ENCODE peak calls at places on chromosomes 7 and 10, in nine cellular contexts. One of them, this sample, is unnamed.

GRCh38 chr10:103493362-103493871 is at the start of gene NEURL1:
- DNase-seq in Calu3: no peak
- DNase-seq in left ventricle myocardium inferior: no peak
- DNase-seq in HFF-Myc: no peak
- DNase-seq in ascending aorta: no peak
- DNase-seq in fibroblast of the aortic adventitia: no peak
- DNase-seq in frontal cortex: peak; percentile 45
- DNase-seq in C1 segment of cervical spinal cord: no peak
- DNase-seq in cardiac muscle cell: peak; percentile 51
- DNase-seq in this sample: no peak

GRCh38 chr10:102347236-102347828 is 48.2 kb upstream of the NFKB2 start:
- DNase-seq in Calu3: peak; percentile 48
- DNase-seq in left ventricle myocardium inferior: peak; percentile 20
- DNase-seq in HFF-Myc: no peak
- DNase-seq in ascending aorta: no peak
- DNase-seq in fibroblast of the aortic adventitia: peak; percentile 57
- DNase-seq in frontal cortex: no peak
- DNase-seq in C1 segment of cervical spinal cord: no peak
- DNase-seq in cardiac muscle cell: peak; percentile 80
- DNase-seq in this sample: peak; percentile 42

GRCh38 chr10:102850025-102850518 is 4.0 kb upstream of the BORCS7 start:
- DNase-seq in Calu3: no peak
- DNase-seq in left ventricle myocardium inferior: no peak
- DNase-seq in HFF-Myc: no peak
- DNase-seq in ascending aorta: no peak
- DNase-seq in fibroblast of the aortic adventitia: no peak
- DNase-seq in frontal cortex: no peak
- DNase-seq in C1 segment of cervical spinal cord: no peak
- DNase-seq in cardiac muscle cell: no peak
- DNase-seq in this sample: peak; percentile 20

GRCh38 chr7:149067869-149068268 is 22.6 kb downstream of the ZNF786 start:
- DNase-seq in Calu3: peak; percentile 17
- DNase-seq in left ventricle myocardium inferior: no peak
- DNase-seq in HFF-Myc: no peak
- DNase-seq in ascending aorta: no peak
- DNase-seq in fibroblast of the aortic adventitia: no peak
- DNase-seq in frontal cortex: no peak
- DNase-seq in C1 segment of cervical spinal cord: no peak
- DNase-seq in cardiac muscle cell: no peak
- DNase-seq in this sample: no peak

GRCh38 chr10:17200035-17200884 is 1.2 kb downstream of the TRDMT1 start:
- DNase-seq in Calu3: no peak
- DNase-seq in left ventricle myocardium inferior: no peak
- DNase-seq in HFF-Myc: no peak
- DNase-seq in ascending aorta: no peak
- DNase-seq in fibroblast of the aortic adventitia: peak; percentile 40
- DNase-seq in frontal cortex: no peak
- DNase-seq in C1 segment of cervical spinal cord: no peak
- DNase-seq in cardiac muscle cell: no peak
- DNase-seq in this sample: peak; percentile 49

GRCh38 chr7:36272567-36273269 is 116.9 kb upstream of the ANLN start:
- DNase-seq in Calu3: peak; percentile 86
- DNase-seq in left ventricle myocardium inferior: no peak
- DNase-seq in HFF-Myc: no peak
- DNase-seq in ascending aorta: no peak
- DNase-seq in fibroblast of the aortic adventitia: no peak
- DNase-seq in frontal cortex: no peak
- DNase-seq in C1 segment of cervical spinal cord: no peak
- DNase-seq in cardiac muscle cell: no peak
- DNase-seq in this sample: no peak

GRCh38 chr10:113335603-113336002 is 217.2 kb upstream of the HABP2 start:
- DNase-seq in Calu3: no peak
- DNase-seq in left ventricle myocardium inferior: no peak
- DNase-seq in HFF-Myc: peak; percentile 52
- DNase-seq in ascending aorta: no peak
- DNase-seq in fibroblast of the aortic adventitia: peak; percentile 49
- DNase-seq in frontal cortex: no peak
- DNase-seq in C1 segment of cervical spinal cord: no peak
- DNase-seq in cardiac muscle cell: peak; percentile 35
- DNase-seq in this sample: peak; percentile 46

GRCh38 chr7:141444956-141445355 is 106.3 kb upstream of the AGK start:
- DNase-seq in Calu3: no peak
- DNase-seq in left ventricle myocardium inferior: no peak
- DNase-seq in HFF-Myc: no peak
- DNase-seq in ascending aorta: no peak
- DNase-seq in fibroblast of the aortic adventitia: no peak
- DNase-seq in frontal cortex: no peak
- DNase-seq in C1 segment of cervical spinal cord: no peak
- DNase-seq in cardiac muscle cell: no peak
- DNase-seq in this sample: no peak

GRCh38 chr10:4615042-4615441 is 211.0 kb upstream of the AKR1E2 start:
- DNase-seq in Calu3: no peak
- DNase-seq in left ventricle myocardium inferior: no peak
- DNase-seq in HFF-Myc: no peak
- DNase-seq in ascending aorta: no peak
- DNase-seq in fibroblast of the aortic adventitia: no peak
- DNase-seq in frontal cortex: no peak
- DNase-seq in C1 segment of cervical spinal cord: no peak
- DNase-seq in cardiac muscle cell: no peak
- DNase-seq in this sample: no peak

GRCh38 chr7:18116661-18117060 is 89.0 kb upstream of the PRPS1L1 start:
- DNase-seq in Calu3: no peak
- DNase-seq in left ventricle myocardium inferior: no peak
- DNase-seq in HFF-Myc: no peak
- DNase-seq in ascending aorta: no peak
- DNase-seq in fibroblast of the aortic adventitia: no peak
- DNase-seq in frontal cortex: no peak
- DNase-seq in C1 segment of cervical spinal cord: no peak
- DNase-seq in cardiac muscle cell: no peak
- DNase-seq in this sample: peak; percentile 8

GRCh38 chr10:45444022-45444421 is 70.0 kb downstream of the ALOX5 start:
- DNase-seq in Calu3: no peak
- DNase-seq in left ventricle myocardium inferior: no peak
- DNase-seq in HFF-Myc: no peak
- DNase-seq in ascending aorta: no peak
- DNase-seq in fibroblast of the aortic adventitia: no peak
- DNase-seq in frontal cortex: no peak
- DNase-seq in C1 segment of cervical spinal cord: no peak
- DNase-seq in cardiac muscle cell: no peak
- DNase-seq in this sample: no peak

GRCh38 chr7:151018421-151019129 is 5.7 kb downstream of the ATG9B start:
- DNase-seq in Calu3: peak; percentile 58
- DNase-seq in left ventricle myocardium inferior: no peak
- DNase-seq in HFF-Myc: no peak
- DNase-seq in ascending aorta: no peak
- DNase-seq in fibroblast of the aortic adventitia: no peak
- DNase-seq in frontal cortex: no peak
- DNase-seq in C1 segment of cervical spinal cord: no peak
- DNase-seq in cardiac muscle cell: peak; percentile 39
- DNase-seq in this sample: no peak

GRCh38 chr7:155371331-155371883 is 73.7 kb downstream of the INSIG1 start:
- DNase-seq in Calu3: no peak
- DNase-seq in left ventricle myocardium inferior: no peak
- DNase-seq in HFF-Myc: no peak
- DNase-seq in ascending aorta: no peak
- DNase-seq in fibroblast of the aortic adventitia: no peak
- DNase-seq in frontal cortex: no peak
- DNase-seq in C1 segment of cervical spinal cord: no peak
- DNase-seq in cardiac muscle cell: no peak
- DNase-seq in this sample: no peak

GRCh38 chr7:128192497-128193142 is 48.5 kb upstream of the LEP start:
- DNase-seq in Calu3: no peak
- DNase-seq in left ventricle myocardium inferior: no peak
- DNase-seq in HFF-Myc: no peak
- DNase-seq in ascending aorta: no peak
- DNase-seq in fibroblast of the aortic adventitia: no peak
- DNase-seq in frontal cortex: no peak
- DNase-seq in C1 segment of cervical spinal cord: no peak
- DNase-seq in cardiac muscle cell: no peak
- DNase-seq in this sample: no peak

GRCh38 chr10:23157239-23157661 is 34.9 kb upstream of the PTF1A start:
- DNase-seq in Calu3: no peak
- DNase-seq in left ventricle myocardium inferior: no peak
- DNase-seq in HFF-Myc: no peak
- DNase-seq in ascending aorta: no peak
- DNase-seq in fibroblast of the aortic adventitia: no peak
- DNase-seq in frontal cortex: no peak
- DNase-seq in C1 segment of cervical spinal cord: no peak
- DNase-seq in cardiac muscle cell: no peak
- DNase-seq in this sample: no peak

GRCh38 chr7:80095545-80095944 is 39.1 kb upstream of the GNAI1 start:
- DNase-seq in Calu3: no peak
- DNase-seq in left ventricle myocardium inferior: no peak
- DNase-seq in HFF-Myc: no peak
- DNase-seq in ascending aorta: no peak
- DNase-seq in fibroblast of the aortic adventitia: peak; percentile 56
- DNase-seq in frontal cortex: no peak
- DNase-seq in C1 segment of cervical spinal cord: no peak
- DNase-seq in cardiac muscle cell: no peak
- DNase-seq in this sample: peak; percentile 45

GRCh38 chr7:135957627-135958026 is 19.5 kb downstream of the MTPN start:
- DNase-seq in Calu3: no peak
- DNase-seq in left ventricle myocardium inferior: no peak
- DNase-seq in HFF-Myc: no peak
- DNase-seq in ascending aorta: no peak
- DNase-seq in fibroblast of the aortic adventitia: no peak
- DNase-seq in frontal cortex: no peak
- DNase-seq in C1 segment of cervical spinal cord: no peak
- DNase-seq in cardiac muscle cell: no peak
- DNase-seq in this sample: no peak

GRCh38 chr7:133820584-133820983 is 306.6 kb upstream of the LRGUK start:
- DNase-seq in Calu3: no peak
- DNase-seq in left ventricle myocardium inferior: no peak
- DNase-seq in HFF-Myc: no peak
- DNase-seq in ascending aorta: no peak
- DNase-seq in fibroblast of the aortic adventitia: no peak
- DNase-seq in frontal cortex: no peak
- DNase-seq in C1 segment of cervical spinal cord: no peak
- DNase-seq in cardiac muscle cell: no peak
- DNase-seq in this sample: no peak

GRCh38 chr7:38881015-38881414 is 28.0 kb downstream of the VPS41 start:
- DNase-seq in Calu3: no peak
- DNase-seq in left ventricle myocardium inferior: no peak
- DNase-seq in HFF-Myc: no peak
- DNase-seq in ascending aorta: no peak
- DNase-seq in fibroblast of the aortic adventitia: no peak
- DNase-seq in frontal cortex: no peak
- DNase-seq in C1 segment of cervical spinal cord: no peak
- DNase-seq in cardiac muscle cell: no peak
- DNase-seq in this sample: no peak

GRCh38 chr7:156167417-156167807 is 355.1 kb upstream of the SHH start:
- DNase-seq in Calu3: no peak
- DNase-seq in left ventricle myocardium inferior: no peak
- DNase-seq in HFF-Myc: no peak
- DNase-seq in ascending aorta: no peak
- DNase-seq in fibroblast of the aortic adventitia: no peak
- DNase-seq in frontal cortex: no peak
- DNase-seq in C1 segment of cervical spinal cord: no peak
- DNase-seq in cardiac muscle cell: no peak
- DNase-seq in this sample: no peak

GRCh38 chr7:105594034-105594433 is 12.7 kb upstream of the EFCAB10 start:
- DNase-seq in Calu3: no peak
- DNase-seq in left ventricle myocardium inferior: no peak
- DNase-seq in HFF-Myc: no peak
- DNase-seq in ascending aorta: no peak
- DNase-seq in fibroblast of the aortic adventitia: peak; percentile 12
- DNase-seq in frontal cortex: no peak
- DNase-seq in C1 segment of cervical spinal cord: no peak
- DNase-seq in cardiac muscle cell: no peak
- DNase-seq in this sample: no peak

GRCh38 chr7:26857534-26858228 is 6.7 kb downstream of the SKAP2 start:
- DNase-seq in Calu3: no peak
- DNase-seq in left ventricle myocardium inferior: no peak
- DNase-seq in HFF-Myc: no peak
- DNase-seq in ascending aorta: no peak
- DNase-seq in fibroblast of the aortic adventitia: no peak
- DNase-seq in frontal cortex: no peak
- DNase-seq in C1 segment of cervical spinal cord: no peak
- DNase-seq in cardiac muscle cell: peak; percentile 16
- DNase-seq in this sample: peak; percentile 8

GRCh38 chr10:71964669-71965515 is 697 bp downstream of the CHST3 start:
- DNase-seq in Calu3: peak; percentile 61
- DNase-seq in left ventricle myocardium inferior: peak; percentile 65
- DNase-seq in HFF-Myc: no peak
- DNase-seq in ascending aorta: no peak
- DNase-seq in fibroblast of the aortic adventitia: peak; percentile 80
- DNase-seq in frontal cortex: no peak
- DNase-seq in C1 segment of cervical spinal cord: no peak
- DNase-seq in cardiac muscle cell: peak; percentile 46
- DNase-seq in this sample: peak; percentile 82

GRCh38 chr10:18607503-18607902 is 43.9 kb downstream of the NSUN6 start:
- DNase-seq in Calu3: peak; percentile 59
- DNase-seq in left ventricle myocardium inferior: no peak
- DNase-seq in HFF-Myc: peak; percentile 78
- DNase-seq in ascending aorta: no peak
- DNase-seq in fibroblast of the aortic adventitia: peak; percentile 93
- DNase-seq in frontal cortex: no peak
- DNase-seq in C1 segment of cervical spinal cord: no peak
- DNase-seq in cardiac muscle cell: peak; percentile 56
- DNase-seq in this sample: peak; percentile 83

GRCh38 chr7:101739757-101740398 is 77.5 kb upstream of the CUX1 start:
- DNase-seq in Calu3: peak; percentile 54
- DNase-seq in left ventricle myocardium inferior: no peak
- DNase-seq in HFF-Myc: no peak
- DNase-seq in ascending aorta: no peak
- DNase-seq in fibroblast of the aortic adventitia: no peak
- DNase-seq in frontal cortex: no peak
- DNase-seq in C1 segment of cervical spinal cord: no peak
- DNase-seq in cardiac muscle cell: no peak
- DNase-seq in this sample: no peak

GRCh38 chr7:26153246-26153822 is 1.3 kb downstream of the NFE2L3 start:
- DNase-seq in Calu3: peak; percentile 32
- DNase-seq in left ventricle myocardium inferior: no peak
- DNase-seq in HFF-Myc: no peak
- DNase-seq in ascending aorta: no peak
- DNase-seq in fibroblast of the aortic adventitia: no peak
- DNase-seq in frontal cortex: no peak
- DNase-seq in C1 segment of cervical spinal cord: no peak
- DNase-seq in cardiac muscle cell: no peak
- DNase-seq in this sample: no peak

GRCh38 chr7:121301441-121302213 is 27.2 kb upstream of the WNT16 start:
- DNase-seq in Calu3: no peak
- DNase-seq in left ventricle myocardium inferior: no peak
- DNase-seq in HFF-Myc: no peak
- DNase-seq in ascending aorta: no peak
- DNase-seq in fibroblast of the aortic adventitia: peak; percentile 25
- DNase-seq in frontal cortex: no peak
- DNase-seq in C1 segment of cervical spinal cord: no peak
- DNase-seq in cardiac muscle cell: no peak
- DNase-seq in this sample: no peak

GRCh38 chr10:71634531-71635164 is 84.9 kb downstream of the C10orf105 start:
- DNase-seq in Calu3: peak; percentile 17
- DNase-seq in left ventricle myocardium inferior: peak; percentile 68
- DNase-seq in HFF-Myc: no peak
- DNase-seq in ascending aorta: no peak
- DNase-seq in fibroblast of the aortic adventitia: no peak
- DNase-seq in frontal cortex: no peak
- DNase-seq in C1 segment of cervical spinal cord: no peak
- DNase-seq in cardiac muscle cell: peak; percentile 54
- DNase-seq in this sample: no peak

GRCh38 chr7:88485811-88486210 is 179.1 kb upstream of the STEAP4 start:
- DNase-seq in Calu3: no peak
- DNase-seq in left ventricle myocardium inferior: no peak
- DNase-seq in HFF-Myc: no peak
- DNase-seq in ascending aorta: no peak
- DNase-seq in fibroblast of the aortic adventitia: no peak
- DNase-seq in frontal cortex: no peak
- DNase-seq in C1 segment of cervical spinal cord: no peak
- DNase-seq in cardiac muscle cell: no peak
- DNase-seq in this sample: no peak

This sample was measured in AG10803.